ENCODE peak calls at places on chromosomes 13 and 19, in ten cellular contexts. M is right atrium auricular region; T is stimulated activated CD8-positive, alpha-beta memory T cell treated with anti-CD3 and anti-CD28 coated beads, Interleukin-7, amount 100 ng/mL, for 1 hour; V is activated CD8-positive, alpha-beta memory T cell treated with anti-CD3 and anti-CD28 coated beads for 4 hours; I is stimulated activated naive CD4-positive, alpha-beta T cell; R is fibroblast of mammary gland; A is activated CD4-positive, alpha-beta T cell treated with anti-CD3 and anti-CD28 coated beads for 48 hours; X is hypothalamus; J is NCI-H2227 treated with DMSO at 0.1 percent for 48 hours; W is naive thymus-derived CD8-positive, alpha-beta T cell. Z is an unnamed sample.

GRCh38 chr19:35249848-35250711 is 1.3 kb downstream of the LSR start:
- DNase-seq in M (peak), T (no peak), V (no peak), I (no peak), R (no peak), A (no peak), X (no peak), J (no peak), W (no peak), Z (peak)

GRCh38 chr13:113928701-113929627 is 44.9 kb downstream of the C13orf46 start:
- DNase-seq in M (peak), T (no peak), V (no peak), I (no peak), R (peak), A (no peak), X (peak), J (no peak), W (no peak), Z (peak)

GRCh38 chr13:33381906-33382305 is 96.4 kb upstream of the STARD13 start:
- DNase-seq in M (no peak), T (no peak), V (no peak), I (no peak), R (no peak), A (no peak), X (no peak), J (no peak), W (no peak), Z (no peak)

GRCh38 chr19:36113895-36114762 is 546 bp downstream of the POLR2I start:
- DNase-seq in M (no peak), T (no peak), V (no peak), I (no peak), R (peak), A (peak), X (no peak), J (peak), W (no peak), Z (no peak)

GRCh38 chr19:844300-844971 is 3.6 kb downstream of the PRTN3 start:
- DNase-seq in M (no peak), T (no peak), V (no peak), I (no peak), R (no peak), A (no peak), X (no peak), J (peak), W (no peak), Z (no peak)

GRCh38 chr19:31348416-31349159 is 648 bp downstream of the TSHZ3 start:
- DNase-seq in M (no peak), T (no peak), V (no peak), I (no peak), R (no peak), A (no peak), X (no peak), J (no peak), W (no peak), Z (no peak)

GRCh38 chr19:4149518-4150288 is 3.7 kb upstream of the CREB3L3 start:
- DNase-seq in M (no peak), T (no peak), V (no peak), I (no peak), R (no peak), A (no peak), X (no peak), J (no peak), W (no peak), Z (no peak)

GRCh38 chr19:1451916-1452801 is 2.2 kb downstream of the APC2 start:
- DNase-seq in M (no peak), T (no peak), V (no peak), I (no peak), R (no peak), A (no peak), X (peak), J (peak), W (no peak), Z (no peak)

GRCh38 chr19:55196803-55197202 is 12.5 kb downstream of the PTPRH start:
- DNase-seq in M (no peak), T (no peak), V (no peak), I (no peak), R (no peak), A (no peak), X (no peak), J (no peak), W (no peak), Z (no peak)

GRCh38 chr19:15475611-15476010 is 3.7 kb downstream of the PGLYRP2 start:
- DNase-seq in M (no peak), T (no peak), V (no peak), I (no peak), R (no peak), A (no peak), X (no peak), J (no peak), W (no peak), Z (no peak)

GRCh38 chr19:10478476-10478875 is 24.7 kb downstream of the KEAP1 start:
- DNase-seq in M (no peak), T (no peak), V (no peak), I (no peak), R (peak), A (no peak), X (no peak), J (no peak), W (no peak), Z (no peak)

GRCh38 chr19:54041969-54042606 is 21.6 kb downstream of the VSTM1 start:
- DNase-seq in M (no peak), T (no peak), V (no peak), I (no peak), R (no peak), A (no peak), X (no peak), J (no peak), W (no peak), Z (no peak)

GRCh38 chr19:37136118-37136517 is 36.4 kb downstream of the ZNF585A start:
- DNase-seq in M (no peak), T (no peak), V (no peak), I (no peak), R (no peak), A (no peak), X (no peak), J (no peak), W (no peak), Z (no peak)

GRCh38 chr13:106522112-106522511 is 13.3 kb downstream of the EFNB2 start:
- DNase-seq in M (no peak), T (no peak), V (no peak), I (no peak), R (no peak), A (no peak), X (no peak), J (no peak), W (no peak), Z (no peak)

GRCh38 chr19:15935167-15935702 is 906 bp upstream of the CYP4F11 start:
- DNase-seq in M (no peak), T (no peak), V (no peak), I (no peak), R (no peak), A (no peak), X (no peak), J (no peak), W (no peak), Z (no peak)

GRCh38 chr13:112588490-112589297 is 741 bp upstream of the TUBGCP3 start:
- DNase-seq in M (no peak), T (no peak), V (no peak), I (no peak), R (no peak), A (no peak), X (no peak), J (peak), W (no peak), Z (no peak)

GRCh38 chr19:29873024-29873800 is 61.4 kb downstream of the CCNE1 start:
- DNase-seq in M (no peak), T (peak), V (peak), I (peak), R (no peak), A (peak), X (peak), J (peak), W (peak), Z (no peak)

GRCh38 chr13:37960427-37960826 is 90.9 kb upstream of the TRPC4 start:
- DNase-seq in M (no peak), T (no peak), V (no peak), I (no peak), R (no peak), A (no peak), X (no peak), J (no peak), W (no peak), Z (no peak)

GRCh38 chr19:6459356-6460098 is at the start of gene SLC25A23:
- DNase-seq in M (peak), T (no peak), V (peak), I (peak), R (peak), A (peak), X (peak), J (peak), W (peak), Z (no peak)

GRCh38 chr13:106100261-106100919 is 435.1 kb downstream of the EFNB2 start:
- DNase-seq in M (no peak), T (no peak), V (no peak), I (no peak), R (no peak), A (no peak), X (no peak), J (no peak), W (no peak), Z (no peak)

GRCh38 chr19:7440188-7440975 is 48.5 kb downstream of the PEX11G start:
- DNase-seq in M (no peak), T (no peak), V (no peak), I (no peak), R (no peak), A (no peak), X (no peak), J (no peak), W (no peak), Z (no peak)

GRCh38 chr13:25719666-25720065 is 332.1 kb downstream of the SHISA2 start:
- DNase-seq in M (no peak), T (no peak), V (no peak), I (no peak), R (no peak), A (no peak), X (no peak), J (no peak), W (no peak), Z (no peak)

GRCh38 chr13:37365496-37365895 is 233.1 kb downstream of the POSTN start:
- DNase-seq in M (no peak), T (no peak), V (no peak), I (no peak), R (no peak), A (no peak), X (no peak), J (no peak), W (no peak), Z (no peak)

GRCh38 chr13:42821437-42821836 is 40.1 kb downstream of the FAM216B start:
- DNase-seq in M (no peak), T (no peak), V (no peak), I (no peak), R (peak), A (no peak), X (no peak), J (no peak), W (no peak), Z (no peak)

Z was measured in vagina.